ENCODE peak calls at places on chromosomes 1 and 21, in four cellular contexts. W is T-helper 9 cell, D is RPMI8226, Y is GM13976. I is an unnamed sample.

GRCh38 chr21:46325073-46325912 is 1.3 kb downstream of the PCNT start:
- DNase-seq in D (peak), W (peak), Y (peak), I (no peak)

GRCh38 chr1:201487742-201488141 is 18.8 kb upstream of the PHLDA3 start:
- DNase-seq in W (no peak), D (no peak), Y (no peak), I (no peak)

GRCh38 chr1:94063379-94063778 is 57.6 kb downstream of the ABCA4 start:
- DNase-seq in Y (no peak), D (peak), W (no peak), I (no peak)

GRCh38 chr1:33346921-33347649 is 26.2 kb upstream of the A3GALT2 start:
- DNase-seq in W (no peak), Y (no peak), D (no peak), I (no peak)

GRCh38 chr21:33641339-33642026 is at the start of gene CRYZL1:
- DNase-seq in Y (peak), D (peak), W (peak), I (peak)

GRCh38 chr1:193270996-193271395 is 84.6 kb upstream of the B3GALT2 start:
- DNase-seq in Y (no peak), W (no peak), D (no peak), I (peak)

GRCh38 chr1:232810856-232811255 is 5.6 kb downstream of the MAP10 start:
- DNase-seq in Y (no peak), D (no peak), W (no peak), I (no peak)

GRCh38 chr1:109926662-109927300 is 16.1 kb downstream of the CSF1 start:
- DNase-seq in W (no peak), D (no peak), Y (no peak), I (no peak)

GRCh38 chr1:94032637-94033036 is 88.3 kb downstream of the ABCA4 start:
- DNase-seq in D (no peak), Y (no peak), W (no peak), I (no peak)

GRCh38 chr1:163459539-163459938 is 137.8 kb downstream of the NUF2 start:
- DNase-seq in Y (no peak), D (no peak), W (no peak), I (no peak)

GRCh38 chr1:241600496-241600901 is 39.7 kb downstream of the CHML start:
- DNase-seq in W (no peak), Y (peak), D (no peak), I (peak)

GRCh38 chr1:21677168-21677567 is 8.0 kb upstream of the RAP1GAP start:
- DNase-seq in W (no peak), Y (no peak), D (no peak), I (no peak)

GRCh38 chr1:25550155-25550506 is 6.7 kb downstream of the LDLRAP1 start:
- DNase-seq in W (no peak), Y (no peak), D (no peak), I (no peak)

GRCh38 chr1:89799495-89799894 is 21.3 kb upstream of the LRRC8D start:
- DNase-seq in Y (no peak), D (no peak), W (no peak), I (no peak)

GRCh38 chr1:88984553-88984945 is 7.9 kb downstream of the KYAT3 start:
- DNase-seq in D (no peak), W (no peak), Y (no peak), I (no peak)

GRCh38 chr21:36694041-36694515 is 4.8 kb upstream of the SIM2 start:
- DNase-seq in Y (peak), W (no peak), D (no peak), I (no peak)

GRCh38 chr1:240169188-240169587 is 77.5 kb downstream of the FMN2 start:
- DNase-seq in W (no peak), D (peak), Y (no peak), I (no peak)

GRCh38 chr1:231421616-231421970 is 494 bp downstream of the EGLN1 start:
- DNase-seq in D (peak), W (peak), Y (peak), I (no peak)

GRCh38 chr1:51600529-51600928 is 16.4 kb upstream of the OSBPL9 start:
- DNase-seq in W (no peak), Y (no peak), D (no peak), I (no peak)

GRCh38 chr1:99702221-99702620 is 56.3 kb downstream of the PALMD start:
- DNase-seq in Y (no peak), D (no peak), W (no peak), I (no peak)

GRCh38 chr1:166882893-166883292 is 6.8 kb upstream of the TADA1 start:
- DNase-seq in Y (no peak), D (no peak), W (no peak), I (no peak)

GRCh38 chr1:93080424-93080823 is 1.3 kb downstream of the MTF2 start:
- DNase-seq in Y (peak), D (peak), W (no peak), I (peak)

GRCh38 chr1:108817016-108817415 is 39.9 kb downstream of the AKNAD1 start:
- DNase-seq in D (no peak), Y (no peak), W (no peak), I (no peak)

GRCh38 chr1:53139911-53140310 is 2.5 kb downstream of the SLC1A7 start:
- DNase-seq in W (no peak), D (no peak), Y (no peak), I (no peak)

GRCh38 chr1:18965206-18966173 is 9.0 kb upstream of the IFFO2 start:
- DNase-seq in W (no peak), Y (no peak), D (no peak), I (no peak)

GRCh38 chr1:2352341-2353214 is 38.8 kb downstream of the MORN1 start:
- DNase-seq in D (peak), Y (no peak), W (no peak), I (no peak)

GRCh38 chr1:192518700-192519099 is 56.9 kb upstream of the RGS1 start:
- DNase-seq in Y (no peak), W (no peak), D (no peak), I (no peak)

GRCh38 chr1:203276916-203277535 is 28.3 kb upstream of the BTG2 start:
- DNase-seq in W (no peak), D (peak), Y (no peak), I (no peak)

GRCh38 chr1:159911668-159912067 is 11.7 kb upstream of the CFAP45 start:
- DNase-seq in W (no peak), Y (no peak), D (no peak), I (no peak)

GRCh38 chr1:38029081-38029681 is 16.6 kb downstream of the UTP11 start:
- DNase-seq in W (no peak), Y (no peak), D (peak), I (no peak)

GRCh38 chr1:239718997-239719628 is 332.7 kb downstream of the CHRM3 start:
- DNase-seq in W (no peak), D (no peak), Y (no peak), I (no peak)

GRCh38 chr21:45248893-45249381 is 38.8 kb downstream of the POFUT2 start:
- DNase-seq in Y (no peak), W (no peak), D (no peak), I (no peak)